ENCODE peak calls at places on chromosomes 7 and 10, in five cellular contexts. One of them, this sample, is unnamed.
A peak's percentile ranks its signal among the peaks of the same experiment; 100 is the strongest.

GRCh38 chr7:17580141-17580540 is 281.7 kb downstream of the AHR start:
- DNase-seq in GM12878: no peak
- DNase-seq in WTC11: no peak
- DNase-seq in K562: no peak
- DNase-seq in HepG2: no peak
- DNase-seq in this sample: no peak

GRCh38 chr7:106568680-106569499 is 92.1 kb downstream of the CCDC71L start:
- DNase-seq in GM12878: no peak
- DNase-seq in K562: peak; percentile 95
- DNase-seq in HepG2: no peak
- DNase-seq in WTC11: peak; percentile 24
- DNase-seq in this sample: peak; percentile 43

GRCh38 chr7:57867884-57868701 is 418.1 kb downstream of the ZNF716 start:
- DNase-seq in HepG2: no peak
- DNase-seq in GM12878: no peak
- DNase-seq in WTC11: no peak
- DNase-seq in K562: no peak
- DNase-seq in this sample: no peak

GRCh38 chr10:49643296-49644034 is 29.6 kb downstream of the CHAT start:
- DNase-seq in K562: no peak
- DNase-seq in WTC11: no peak
- DNase-seq in GM12878: no peak
- DNase-seq in HepG2: no peak
- DNase-seq in this sample: no peak

GRCh38 chr10:33524966-33525365 is 190.5 kb upstream of the NRP1 start:
- DNase-seq in HepG2: no peak
- DNase-seq in K562: no peak
- DNase-seq in WTC11: no peak
- DNase-seq in GM12878: no peak
- DNase-seq in this sample: no peak

GRCh38 chr7:96135241-96135640 is 186.7 kb downstream of the SLC25A13 start:
- DNase-seq in WTC11: no peak
- DNase-seq in K562: no peak
- DNase-seq in GM12878: no peak
- DNase-seq in HepG2: no peak
- DNase-seq in this sample: no peak

GRCh38 chr7:27774717-27775328 is 34.9 kb downstream of the TAX1BP1 start:
- DNase-seq in WTC11: no peak
- DNase-seq in K562: peak; percentile 18
- DNase-seq in GM12878: no peak
- DNase-seq in HepG2: peak; percentile 39
- DNase-seq in this sample: no peak

GRCh38 chr7:8295638-8296361 is 33.8 kb upstream of the ICA1 start:
- DNase-seq in GM12878: peak; percentile 43
- DNase-seq in K562: peak; percentile 72
- DNase-seq in HepG2: peak; percentile 80
- DNase-seq in WTC11: no peak
- DNase-seq in this sample: peak; percentile 89

GRCh38 chr7:151411551-151411950 is 1.7 kb upstream of the WDR86 start:
- DNase-seq in K562: peak; percentile 65
- DNase-seq in GM12878: no peak
- DNase-seq in HepG2: no peak
- DNase-seq in WTC11: no peak
- DNase-seq in this sample: no peak

GRCh38 chr7:66952343-66953043 is 31.5 kb downstream of the TMEM248 start:
- DNase-seq in K562: no peak
- DNase-seq in GM12878: no peak
- DNase-seq in WTC11: no peak
- DNase-seq in HepG2: peak; percentile 23
- DNase-seq in this sample: peak; percentile 85

GRCh38 chr7:69564454-69565417 is 33.5 kb upstream of the AUTS2 start:
- DNase-seq in HepG2: peak; percentile 2
- DNase-seq in K562: no peak
- DNase-seq in GM12878: peak; percentile 40
- DNase-seq in WTC11: no peak
- DNase-seq in this sample: no peak

GRCh38 chr10:114764656-114765055 is 56.9 kb upstream of the FHIP2A start:
- DNase-seq in K562: no peak
- DNase-seq in GM12878: no peak
- DNase-seq in HepG2: no peak
- DNase-seq in WTC11: no peak
- DNase-seq in this sample: no peak

GRCh38 chr7:106215868-106216516 is 68.8 kb downstream of the NAMPT start:
- DNase-seq in GM12878: no peak
- DNase-seq in K562: no peak
- DNase-seq in HepG2: no peak
- DNase-seq in WTC11: no peak
- DNase-seq in this sample: no peak

GRCh38 chr7:123571187-123571586 is 13.6 kb upstream of the NDUFA5 start:
- DNase-seq in GM12878: no peak
- DNase-seq in K562: no peak
- DNase-seq in WTC11: no peak
- DNase-seq in HepG2: no peak
- DNase-seq in this sample: no peak

GRCh38 chr7:138739859-138740258 is 38.7 kb upstream of the SVOPL start:
- DNase-seq in WTC11: no peak
- DNase-seq in HepG2: no peak
- DNase-seq in GM12878: no peak
- DNase-seq in K562: no peak
- DNase-seq in this sample: no peak

GRCh38 chr7:46390042-46390441 is 469.0 kb upstream of the IGFBP3 start:
- DNase-seq in GM12878: no peak
- DNase-seq in K562: no peak
- DNase-seq in WTC11: no peak
- DNase-seq in HepG2: no peak
- DNase-seq in this sample: no peak

GRCh38 chr7:36642414-36642813 is 81.9 kb downstream of the AOAH start:
- DNase-seq in HepG2: no peak
- DNase-seq in GM12878: no peak
- DNase-seq in K562: no peak
- DNase-seq in WTC11: no peak
- DNase-seq in this sample: no peak

GRCh38 chr10:18136056-18136916 is 3.9 kb upstream of the CACNB2 start:
- DNase-seq in HepG2: no peak
- DNase-seq in K562: no peak
- DNase-seq in GM12878: no peak
- DNase-seq in WTC11: no peak
- DNase-seq in this sample: no peak

GRCh38 chr10:7090529-7090928 is 320.3 kb downstream of the SFMBT2 start:
- DNase-seq in HepG2: no peak
- DNase-seq in WTC11: no peak
- DNase-seq in GM12878: no peak
- DNase-seq in K562: no peak
- DNase-seq in this sample: no peak

GRCh38 chr7:44508328-44508990 is 18.0 kb upstream of the NUDCD3 start:
- DNase-seq in HepG2: no peak
- DNase-seq in GM12878: no peak
- DNase-seq in WTC11: no peak
- DNase-seq in K562: no peak
- DNase-seq in this sample: no peak
- TF ChIP-seq ESRRA in HepG2: no peak
- TF ChIP-seq ESRRA in GM12878: no peak
- TF ChIP-seq ESRRA in WTC11: no peak
- TF ChIP-seq ESRRA in K562: no peak
- TF ChIP-seq ESRRA in this sample: no peak

GRCh38 chr10:71262817-71263216 is 50.4 kb downstream of the UNC5B start:
- DNase-seq in GM12878: no peak
- DNase-seq in WTC11: no peak
- DNase-seq in HepG2: no peak
- DNase-seq in K562: no peak
- DNase-seq in this sample: no peak
- TF ChIP-seq ESRRA in GM12878: no peak
- TF ChIP-seq ESRRA in WTC11: no peak
- TF ChIP-seq ESRRA in HepG2: no peak
- TF ChIP-seq ESRRA in K562: no peak
- TF ChIP-seq ESRRA in this sample: no peak

GRCh38 chr7:34385385-34385784 is 272.6 kb upstream of the NPSR1 start:
- DNase-seq in K562: no peak
- DNase-seq in GM12878: no peak
- DNase-seq in WTC11: no peak
- DNase-seq in HepG2: no peak
- DNase-seq in this sample: no peak
- TF ChIP-seq ESRRA in K562: no peak
- TF ChIP-seq ESRRA in GM12878: no peak
- TF ChIP-seq ESRRA in WTC11: no peak
- TF ChIP-seq ESRRA in HepG2: no peak
- TF ChIP-seq ESRRA in this sample: no peak

DNA sequence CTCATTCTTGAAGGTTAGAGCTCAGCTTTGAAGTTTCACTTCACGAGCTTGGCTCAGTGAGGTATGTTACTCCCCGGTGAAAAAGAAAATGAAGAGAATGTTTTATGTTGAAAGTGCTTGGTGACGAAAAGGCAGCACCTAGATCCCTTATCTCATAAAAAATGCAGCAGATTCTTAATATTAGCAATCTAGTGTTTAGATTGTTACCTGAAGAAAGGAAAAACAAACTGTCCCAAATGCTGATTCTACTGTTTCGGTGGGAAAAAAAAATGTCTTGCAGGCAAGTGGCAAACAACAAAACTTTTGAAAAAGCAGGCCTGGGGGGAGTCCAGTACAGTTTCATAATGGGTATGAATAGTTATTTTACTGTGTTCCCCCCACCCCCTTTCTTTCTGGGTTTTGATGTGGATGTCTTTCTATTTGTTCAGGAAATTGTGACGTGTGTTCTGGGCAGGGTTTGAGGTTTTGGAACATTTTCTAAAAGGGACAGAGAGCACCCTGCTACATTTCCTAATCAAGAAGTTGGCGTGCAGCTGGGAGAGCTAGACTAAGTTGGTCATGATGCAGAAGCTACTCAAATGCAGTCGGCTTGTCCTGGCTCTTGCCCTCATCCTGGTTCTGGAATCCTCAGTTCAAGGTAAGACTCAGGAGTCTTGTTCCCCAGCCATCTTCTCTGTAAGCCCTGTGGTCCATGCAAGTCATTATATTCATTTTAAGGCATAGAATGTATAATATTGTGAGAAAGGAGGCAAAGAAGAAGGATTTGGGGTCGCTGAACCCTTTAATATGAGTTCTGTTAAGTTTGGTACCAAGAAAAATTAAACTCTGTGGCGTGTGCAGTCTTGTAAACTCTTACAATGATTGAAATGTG is at the start of gene SRGN:
- DNase-seq in HepG2: no peak
- DNase-seq in GM12878: peak; percentile 97
- DNase-seq in K562: peak; percentile 79
- DNase-seq in WTC11: no peak
- DNase-seq in this sample: peak; percentile 68
- TF ChIP-seq ESRRA in HepG2: no peak
- TF ChIP-seq ESRRA in GM12878: no peak
- TF ChIP-seq ESRRA in K562: peak; percentile 14
- TF ChIP-seq ESRRA in WTC11: no peak
- TF ChIP-seq ESRRA in this sample: no peak

GRCh38 chr7:43771128-43771527 is 12.6 kb downstream of the BLVRA start:
- DNase-seq in K562: peak; percentile 38
- DNase-seq in WTC11: no peak
- DNase-seq in HepG2: no peak
- DNase-seq in GM12878: no peak
- DNase-seq in this sample: no peak
- TF ChIP-seq ESRRA in K562: no peak
- TF ChIP-seq ESRRA in WTC11: no peak
- TF ChIP-seq ESRRA in HepG2: no peak
- TF ChIP-seq ESRRA in GM12878: no peak
- TF ChIP-seq ESRRA in this sample: no peak

DNA sequence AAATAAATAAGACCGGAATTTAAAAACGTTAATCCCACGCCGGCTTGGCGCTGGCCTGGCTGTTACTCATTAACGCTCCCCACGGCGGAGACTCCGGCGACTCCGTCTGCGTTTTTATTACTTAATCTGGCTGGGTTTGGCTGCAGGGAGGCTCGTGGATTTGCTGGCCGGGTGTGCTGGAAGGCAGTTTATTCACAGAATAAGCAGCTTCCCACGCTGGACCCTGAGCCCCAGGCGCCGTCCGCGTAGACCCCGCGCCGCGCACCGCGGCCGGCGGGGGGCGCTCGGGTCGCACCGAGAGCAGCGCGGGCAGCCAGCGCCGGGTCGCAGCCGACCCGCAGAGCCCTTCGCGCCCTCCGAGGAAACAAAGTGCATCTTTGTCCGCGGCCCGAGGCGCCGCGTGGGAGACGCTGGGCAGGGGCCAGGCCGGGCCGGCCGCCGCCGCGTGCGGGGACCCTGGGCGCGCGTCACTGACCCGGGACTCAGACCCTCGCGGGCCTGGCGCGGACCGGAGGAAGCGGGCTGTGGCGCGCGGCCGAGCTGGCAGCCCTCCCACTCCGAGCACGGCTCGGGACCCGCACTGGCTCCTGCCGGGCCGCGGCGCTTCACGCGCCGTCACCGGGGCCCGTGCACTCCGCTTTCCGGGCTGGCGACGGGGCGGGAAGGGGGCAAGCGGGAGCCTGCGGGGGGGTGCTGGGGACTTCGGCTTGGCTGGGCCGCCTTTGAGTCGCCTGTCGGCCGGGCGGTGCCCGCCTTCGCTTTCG is 586 bp upstream of the GRK5 start:
- DNase-seq in WTC11: peak; percentile 62
- DNase-seq in GM12878: no peak
- DNase-seq in K562: peak; percentile 77
- DNase-seq in HepG2: no peak
- DNase-seq in this sample: peak; percentile 81
- TF ChIP-seq ESRRA in WTC11: no peak
- TF ChIP-seq ESRRA in GM12878: no peak
- TF ChIP-seq ESRRA in K562: peak; percentile 18
- TF ChIP-seq ESRRA in HepG2: no peak
- TF ChIP-seq ESRRA in this sample: no peak

DNA sequence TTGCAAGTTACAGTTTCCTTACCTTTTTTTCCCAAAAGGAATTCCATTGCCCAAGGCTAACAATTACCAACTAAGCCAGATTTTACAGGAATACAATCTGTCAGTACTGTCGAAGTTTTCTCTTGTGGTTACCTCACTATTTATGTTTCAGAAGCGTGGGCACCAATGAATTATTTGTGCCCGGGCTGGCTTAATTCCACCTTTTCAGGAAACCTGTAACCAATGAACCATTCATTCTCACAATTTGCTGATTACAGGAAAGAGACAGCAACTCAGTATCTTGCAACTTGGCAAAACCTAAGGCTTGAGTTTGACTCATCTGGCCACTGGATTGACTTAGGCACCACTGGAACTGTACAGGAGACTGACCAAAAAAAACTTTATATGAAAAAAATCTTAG is 485.6 kb downstream of the INHBA start:
- DNase-seq in WTC11: no peak
- DNase-seq in HepG2: no peak
- DNase-seq in GM12878: no peak
- DNase-seq in K562: no peak
- DNase-seq in this sample: no peak
- TF ChIP-seq ESRRA in WTC11: no peak
- TF ChIP-seq ESRRA in HepG2: no peak
- TF ChIP-seq ESRRA in GM12878: no peak
- TF ChIP-seq ESRRA in K562: no peak
- TF ChIP-seq ESRRA in this sample: no peak